ENCODE peak calls at places on chromosomes 11 and 22, in ten cellular contexts. Z, L, P, O, J, S, D, I, W and N are unnamed samples.

GRCh38 chr11:80831374-80831773 is 1390.5 kb upstream of the TENM4 start:
- DNase-seq in Z (no peak), L (no peak), P (no peak), O (no peak), J (no peak), S (no peak), D (no peak), I (no peak), W (no peak), N (no peak)

GRCh38 chr11:113018913-113019312 is 57.7 kb downstream of the NCAM1 start:
- DNase-seq in Z (no peak), L (no peak), P (no peak), O (no peak), J (no peak), S (no peak), D (no peak), I (no peak), W (no peak), N (no peak)

GRCh38 chr11:31956310-31956709 is 134.6 kb upstream of the RCN1 start:
- DNase-seq in Z (no peak), L (no peak), P (peak; percentile 8), O (no peak), J (no peak), S (no peak), D (no peak), I (no peak), W (no peak), N (no peak)

GRCh38 chr11:44992774-44993173 is 42.1 kb upstream of the TP53I11 start:
- DNase-seq in Z (no peak), L (no peak), P (no peak), O (no peak), J (no peak), S (no peak), D (no peak), I (no peak), W (no peak), N (no peak)

GRCh38 chr22:25282671-25283561 is 63.5 kb downstream of the CRYBB2 start:
- DNase-seq in Z (no peak), L (no peak), P (no peak), O (no peak), J (no peak), S (peak; percentile 69), D (peak; percentile 15), I (peak; percentile 43), W (no peak), N (no peak)

GRCh38 chr11:134761926-134762247 is 349.8 kb upstream of the B3GAT1 start:
- DNase-seq in Z (no peak), L (no peak), P (no peak), O (no peak), J (no peak), S (no peak), D (peak; percentile 13), I (no peak), W (no peak), N (no peak)

GRCh38 chr11:2793781-2794418 is 91.7 kb downstream of the CDKN1C start:
- DNase-seq in Z (no peak), L (no peak), P (no peak), O (no peak), J (peak; percentile 64), S (no peak), D (no peak), I (no peak), W (peak; percentile 6), N (no peak)

GRCh38 chr11:91265946-91266345 is 958.7 kb upstream of the FAT3 start:
- DNase-seq in Z (peak; percentile 26), L (no peak), P (no peak), O (no peak), J (no peak), S (no peak), D (no peak), I (no peak), W (no peak), N (no peak)

GRCh38 chr11:108887436-108888238 is 222.8 kb downstream of the DDX10 start:
- DNase-seq in Z (peak; percentile 37), L (no peak), P (peak; percentile 82), O (no peak), J (no peak), S (no peak), D (no peak), I (no peak), W (no peak), N (peak; percentile 44)

GRCh38 chr11:128421577-128421976 is 165.8 kb downstream of the ETS1 start:
- DNase-seq in Z (peak; percentile 40), L (no peak), P (peak; percentile 47), O (no peak), J (no peak), S (peak; percentile 24), D (no peak), I (no peak), W (no peak), N (no peak)

GRCh38 chr11:30595929-30596328 is 9.8 kb upstream of the MPPED2 start:
- DNase-seq in Z (no peak), L (no peak), P (no peak), O (no peak), J (no peak), S (peak; percentile 67), D (no peak), I (no peak), W (no peak), N (no peak)

GRCh38 chr11:2446590-2447252 is 1.9 kb downstream of the KCNQ1 start:
- DNase-seq in Z (no peak), L (peak; percentile 11), P (no peak), O (no peak), J (peak; percentile 79), S (no peak), D (no peak), I (no peak), W (no peak), N (no peak)

DNA sequence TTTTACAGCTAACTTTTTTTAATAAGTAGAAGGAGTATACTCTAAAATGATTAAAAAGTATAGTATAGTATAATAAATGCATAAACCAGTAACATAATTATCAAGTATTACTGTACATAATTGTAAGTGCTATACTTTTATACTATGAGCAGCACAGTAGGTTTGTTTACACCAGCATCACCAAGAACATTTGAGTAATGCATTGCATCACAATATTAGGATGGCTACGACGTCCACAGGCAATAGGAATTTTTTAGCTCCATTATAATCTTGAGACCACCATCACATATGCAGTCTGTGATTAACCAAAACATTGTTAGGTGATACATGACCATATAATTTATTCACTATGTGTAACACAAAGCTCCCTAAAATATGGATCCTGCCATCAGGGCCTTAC is 20.4 kb downstream of the RNF141 start:
- DNase-seq in Z (no peak), L (no peak), P (no peak), O (no peak), J (no peak), S (no peak), D (no peak), I (no peak), W (no peak), N (no peak)
- TF ChIP-seq CTCF in Z (no peak), L (no peak), P (no peak), O (no peak), J (no peak), S (no peak), D (no peak), I (no peak), W (no peak), N (no peak)

DNA sequence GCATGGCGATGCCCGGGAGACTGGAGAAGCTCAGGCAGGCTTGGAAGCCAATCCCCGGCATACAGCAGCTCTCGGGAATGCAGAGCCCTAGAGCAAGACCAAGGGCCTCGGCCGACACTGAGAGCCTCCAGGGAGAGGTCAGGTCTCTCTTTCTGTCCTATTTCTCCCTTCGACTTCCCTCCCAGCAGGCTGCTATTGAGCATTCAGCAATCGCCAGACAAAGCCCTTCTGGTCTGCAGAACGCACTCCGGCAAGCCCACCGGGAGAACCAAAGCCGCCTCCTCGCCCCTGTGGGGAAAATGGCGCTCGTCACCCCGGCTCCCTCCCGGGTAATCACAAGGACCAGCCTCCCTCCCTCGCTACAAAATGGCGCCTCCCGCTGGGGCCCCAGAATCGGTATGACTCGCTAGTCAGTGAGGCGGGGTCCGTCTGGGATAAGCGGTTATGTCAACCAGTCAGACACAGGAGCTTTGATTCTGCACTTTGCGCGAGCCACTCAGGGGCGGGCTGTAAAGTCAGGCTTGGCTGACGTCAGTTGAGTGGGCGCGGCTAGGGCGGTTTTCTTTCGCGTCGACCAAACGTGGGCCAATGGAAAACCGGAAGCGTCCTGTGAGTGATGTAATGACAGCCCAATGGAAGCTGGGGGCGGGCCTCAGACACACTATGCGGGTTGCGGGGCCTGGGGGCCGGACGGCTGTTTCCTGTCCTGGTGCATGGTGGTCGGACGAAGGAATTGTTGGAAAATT is at the start of gene ZNF143:
- DNase-seq in Z (peak; percentile 100), L (peak; percentile 100), P (peak; percentile 100), O (peak; percentile 100), J (peak; percentile 99), S (peak; percentile 100), D (peak; percentile 95), I (peak; percentile 95), W (peak; percentile 100), N (peak; percentile 100)
- TF ChIP-seq CTCF in Z (no peak), L (no peak), P (no peak), O (no peak), J (no peak), S (no peak), D (peak; percentile 45), I (peak; percentile 63), W (no peak), N (no peak)

GRCh38 chr22:44623771-44624510 is 78.1 kb upstream of the PRR5 start:
- DNase-seq in Z (no peak), L (no peak), P (no peak), O (no peak), J (no peak), S (peak; percentile 72), D (no peak), I (no peak), W (no peak), N (no peak)
- TF ChIP-seq CTCF in Z (peak; percentile 11), L (no peak), P (peak; percentile 69), O (no peak), J (peak; percentile 84), S (peak; percentile 66), D (peak; percentile 29), I (no peak), W (no peak), N (no peak)

GRCh38 chr11:4202749-4203148 is 108.2 kb downstream of the RRM1 start:
- DNase-seq in Z (no peak), L (no peak), P (no peak), O (no peak), J (no peak), S (no peak), D (no peak), I (no peak), W (no peak), N (no peak)

GRCh38 chr11:4203603-4204360 is 109.2 kb downstream of the RRM1 start:
- DNase-seq in Z (no peak), L (no peak), P (no peak), O (no peak), J (no peak), S (peak; percentile 64), D (no peak), I (no peak), W (no peak), N (no peak)
- TF ChIP-seq CTCF in Z (peak; percentile 11), L (no peak), P (no peak), O (no peak), J (no peak), S (peak; percentile 55), D (no peak), I (no peak), W (no peak), N (no peak)